ENCODE peak calls at places on chromosomes 1 and 21, in eight cellular contexts. G is ovary, X is neural progenitor cell, B is RWPE1, A is activated B cell treated with CpG ODN at 0.5 μM for 24 hours, J is psoas muscle, D is uterus, T is hepatocyte. N is an unnamed sample.

GRCh38 chr1:12019858-12020509 is 686 bp downstream of the MIIP start:
- DNase-seq in G (peak), X (no peak), T (no peak), A (no peak), D (no peak), J (no peak), B (peak), N (no peak)

GRCh38 chr1:88302843-88303486 is 381.1 kb upstream of the PKN2 start:
- DNase-seq in X (peak), G (peak), B (peak), J (no peak), D (no peak), A (no peak), T (peak), N (peak)

GRCh38 chr1:35797380-35797779 is 10.4 kb upstream of the AGO4 start:
- DNase-seq in X (no peak), T (no peak), A (no peak), G (no peak), D (no peak), J (no peak), B (no peak), N (no peak)

GRCh38 chr21:42414928-42415769 is 11.4 kb downstream of the UBASH3A start:
- DNase-seq in B (peak), T (no peak), J (no peak), G (no peak), A (peak), D (no peak), X (no peak), N (peak)

GRCh38 chr1:58549231-58549958 is 2.9 kb upstream of the OMA1 start:
- DNase-seq in G (no peak), B (no peak), D (no peak), J (no peak), A (no peak), T (no peak), X (no peak), N (no peak)

GRCh38 chr21:35602811-35603210 is 457.5 kb downstream of the SETD4 start:
- DNase-seq in D (no peak), B (no peak), J (no peak), T (no peak), A (no peak), X (no peak), G (no peak), N (no peak)

GRCh38 chr1:230268371-230269170 is 157.6 kb downstream of the PGBD5 start:
- DNase-seq in T (peak), A (no peak), X (peak), G (peak), J (no peak), D (peak), B (peak), N (peak)

GRCh38 chr1:243501002-243501401 is 245.2 kb downstream of the SDCCAG8 start:
- DNase-seq in T (no peak), X (no peak), B (peak), D (no peak), G (no peak), J (no peak), A (no peak), N (no peak)

GRCh38 chr1:174967845-174968705 is 31.7 kb upstream of the CACYBP start:
- DNase-seq in J (no peak), G (no peak), T (peak), B (no peak), A (no peak), X (no peak), D (no peak), N (no peak)

GRCh38 chr1:103156966-103157365 is 48.6 kb upstream of the COL11A1 start:
- DNase-seq in A (no peak), B (no peak), D (no peak), G (no peak), X (no peak), J (no peak), T (no peak), N (no peak)

GRCh38 chr1:106960412-106960811 is 96.1 kb upstream of the PRMT6 start:
- DNase-seq in T (no peak), B (no peak), D (no peak), X (no peak), A (no peak), G (no peak), J (no peak), N (no peak)

GRCh38 chr1:106961671-106962070 is 94.8 kb upstream of the PRMT6 start:
- DNase-seq in B (no peak), X (no peak), D (no peak), J (no peak), G (no peak), A (no peak), T (no peak), N (no peak)

GRCh38 chr1:106954830-106955229 is 101.6 kb upstream of the PRMT6 start:
- DNase-seq in J (no peak), D (no peak), A (no peak), T (no peak), X (no peak), B (no peak), G (no peak), N (no peak)

GRCh38 chr1:106956721-106957120 is 99.8 kb upstream of the PRMT6 start:
- DNase-seq in G (no peak), A (no peak), X (no peak), D (no peak), T (no peak), B (no peak), J (no peak), N (no peak)

GRCh38 chr1:106957795-106958194 is 98.7 kb upstream of the PRMT6 start:
- DNase-seq in D (no peak), T (no peak), X (no peak), G (no peak), J (no peak), B (no peak), A (no peak), N (no peak)
- TF ChIP-seq CTCF in D (no peak), T (no peak), X (peak), G (no peak), J (no peak), B (peak), A (no peak), N (no peak)

GRCh38 chr1:202957733-202958543 is at the start of gene ADIPOR1:
- DNase-seq in G (peak), J (peak), D (peak), B (peak), X (peak), A (peak), T (peak), N (peak)
- TF ChIP-seq CTCF in G (peak), J (no peak), D (no peak), B (no peak), X (peak), A (no peak), T (no peak), N (no peak)

DNA sequence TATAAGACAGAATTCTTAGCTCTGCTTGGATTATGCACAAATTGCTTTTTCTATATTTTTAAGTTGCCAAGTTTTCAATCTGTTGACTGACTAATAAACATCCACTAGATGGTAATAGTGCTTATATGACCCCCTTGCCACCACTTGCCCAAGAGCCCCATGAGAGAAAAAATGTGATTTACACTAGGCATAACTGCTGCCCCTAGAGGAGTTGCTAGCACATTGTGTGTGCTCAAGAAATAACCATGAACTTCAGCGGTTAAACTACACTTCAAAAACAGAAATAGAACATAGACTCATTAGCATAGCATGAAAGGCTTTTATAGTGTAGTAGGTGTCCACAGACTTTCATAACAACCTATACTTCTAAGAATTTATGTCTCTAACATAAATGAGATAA is 61.4 kb downstream of the BRINP3 start:
- DNase-seq in J (no peak), A (no peak), G (no peak), X (no peak), D (no peak), T (no peak), B (no peak), N (no peak)
- TF ChIP-seq CTCF in J (no peak), A (no peak), G (no peak), X (peak), D (no peak), T (peak), B (no peak), N (no peak)

GRCh38 chr1:194052514-194053333 is 866.3 kb upstream of the B3GALT2 start:
- DNase-seq in D (no peak), T (no peak), J (no peak), G (no peak), X (no peak), B (no peak), A (no peak), N (no peak)

GRCh38 chr1:194055545-194055944 is 869.1 kb upstream of the B3GALT2 start:
- DNase-seq in A (no peak), B (no peak), J (no peak), D (no peak), G (no peak), X (no peak), T (no peak), N (no peak)

DNA sequence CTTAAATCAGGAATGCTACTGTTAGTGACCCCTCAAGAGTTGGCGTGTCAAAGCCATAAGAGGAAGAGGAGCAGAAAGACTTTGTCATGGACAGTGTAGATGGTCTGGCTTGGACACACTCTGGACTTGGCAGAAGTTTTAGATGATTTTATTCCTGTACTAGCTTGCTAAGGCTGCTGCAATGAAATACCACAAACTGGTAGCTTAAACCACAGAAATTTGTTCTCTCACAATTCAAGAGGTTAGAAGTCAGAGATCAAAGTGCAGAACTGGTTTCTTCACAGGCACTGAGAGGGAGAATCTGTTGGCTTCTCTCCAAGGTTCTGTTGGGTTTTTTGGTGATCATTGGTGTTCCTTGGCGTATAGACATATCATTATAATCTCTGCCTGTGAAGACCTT is 869.8 kb upstream of the B3GALT2 start:
- DNase-seq in B (no peak), D (no peak), G (no peak), X (no peak), A (no peak), J (no peak), T (no peak), N (no peak)
- TF ChIP-seq CTCF in B (no peak), D (no peak), G (no peak), X (no peak), A (no peak), J (no peak), T (no peak), N (no peak)